ENCODE peak calls at places on chromosome 10, in eight cellular contexts. T, X, G, E, A, J, N and Q are unnamed samples.
A peak's percentile ranks its signal among the peaks of the same experiment; 100 is the strongest.

GRCh38 chr10:110376021-110376773 is 71.5 kb upstream of the SMNDC1 start:
- DNase-seq in T (no peak), X (no peak), G (no peak), E (no peak), A (no peak), J (no peak), N (no peak), Q (no peak)

GRCh38 chr10:73211106-73211811 is 35.8 kb downstream of the DNAJC9 start:
- DNase-seq in T (no peak), X (no peak), G (no peak), E (no peak), A (no peak), J (no peak), N (no peak), Q (no peak)

GRCh38 chr10:100515612-100516011 is 4.0 kb downstream of the SEC31B start:
- DNase-seq in T (peak; percentile 51), X (no peak), G (no peak), E (no peak), A (no peak), J (no peak), N (no peak), Q (no peak)

GRCh38 chr10:57638411-57638810 is 629.3 kb downstream of the IPMK start:
- DNase-seq in T (no peak), X (no peak), G (no peak), E (no peak), A (no peak), J (no peak), N (no peak), Q (no peak)

GRCh38 chr10:28496481-28496961 is 36.4 kb upstream of the WAC start:
- DNase-seq in T (no peak), X (no peak), G (no peak), E (no peak), A (no peak), J (no peak), N (no peak), Q (no peak)

GRCh38 chr10:125985557-125986246 is 89.3 kb downstream of the FANK1 start:
- DNase-seq in T (no peak), X (no peak), G (no peak), E (no peak), A (no peak), J (no peak), N (no peak), Q (no peak)

GRCh38 chr10:91043173-91043910 is 122.5 kb upstream of the ANKRD1 start:
- DNase-seq in T (no peak), X (no peak), G (no peak), E (no peak), A (peak; percentile 16), J (no peak), N (no peak), Q (no peak)

GRCh38 chr10:96263684-96264083 is 7.7 kb downstream of the BLNK start:
- DNase-seq in T (no peak), X (no peak), G (no peak), E (peak; percentile 70), A (no peak), J (no peak), N (no peak), Q (no peak)

GRCh38 chr10:121774404-121774803 is 153.4 kb downstream of the ATE1 start:
- DNase-seq in T (no peak), X (no peak), G (no peak), E (no peak), A (peak; percentile 22), J (no peak), N (no peak), Q (no peak)

GRCh38 chr10:127694580-127695193 is 42.3 kb upstream of the FOXI2 start:
- DNase-seq in T (no peak), X (peak; percentile 30), G (no peak), E (no peak), A (no peak), J (no peak), N (no peak), Q (no peak)

GRCh38 chr10:6128591-6129383 is 40.0 kb downstream of the RBM17 start:
- DNase-seq in T (no peak), X (no peak), G (no peak), E (no peak), A (peak; percentile 72), J (no peak), N (no peak), Q (no peak)

GRCh38 chr10:93462881-93463280 is 19.3 kb downstream of the MYOF start:
- DNase-seq in T (no peak), X (no peak), G (no peak), E (no peak), A (peak; percentile 54), J (no peak), N (no peak), Q (no peak)

GRCh38 chr10:98446121-98446655 is 547 bp downstream of the HPS1 start:
- DNase-seq in T (no peak), X (peak; percentile 46), G (peak; percentile 35), E (no peak), A (peak; percentile 21), J (peak; percentile 92), N (no peak), Q (peak; percentile 51)

GRCh38 chr10:4190876-4191275 is 405.9 kb upstream of the KLF6 start:
- DNase-seq in T (no peak), X (no peak), G (no peak), E (no peak), A (no peak), J (no peak), N (no peak), Q (no peak)

GRCh38 chr10:86259901-86260562 is 106.6 kb downstream of the GRID1 start:
- DNase-seq in T (no peak), X (no peak), G (peak; percentile 9), E (peak; percentile 65), A (no peak), J (no peak), N (no peak), Q (no peak)

GRCh38 chr10:30027057-30028005 is 32.1 kb downstream of the JCAD start:
- DNase-seq in T (no peak), X (peak; percentile 68), G (peak; percentile 65), E (no peak), A (no peak), J (no peak), N (peak; percentile 25), Q (peak; percentile 50)

GRCh38 chr10:30026578-30026977 is 32.8 kb downstream of the JCAD start:
- DNase-seq in T (no peak), X (no peak), G (no peak), E (no peak), A (no peak), J (no peak), N (no peak), Q (no peak)

GRCh38 chr10:30029164-30029889 is 30.1 kb downstream of the JCAD start:
- DNase-seq in T (no peak), X (no peak), G (no peak), E (no peak), A (no peak), J (no peak), N (no peak), Q (no peak)

GRCh38 chr10:30028452-30029045 is 30.8 kb downstream of the JCAD start:
- DNase-seq in T (no peak), X (no peak), G (no peak), E (no peak), A (no peak), J (no peak), N (no peak), Q (no peak)

GRCh38 chr10:30028006-30028441 is 31.4 kb downstream of the JCAD start:
- DNase-seq in T (peak; percentile 47), X (peak; percentile 13), G (peak; percentile 66), E (no peak), A (no peak), J (no peak), N (peak; percentile 23), Q (peak; percentile 61)
- TF ChIP-seq POLR2A in T (no peak), X (no peak), G (no peak), E (no peak), A (no peak), J (no peak), N (no peak), Q (no peak)

DNA sequence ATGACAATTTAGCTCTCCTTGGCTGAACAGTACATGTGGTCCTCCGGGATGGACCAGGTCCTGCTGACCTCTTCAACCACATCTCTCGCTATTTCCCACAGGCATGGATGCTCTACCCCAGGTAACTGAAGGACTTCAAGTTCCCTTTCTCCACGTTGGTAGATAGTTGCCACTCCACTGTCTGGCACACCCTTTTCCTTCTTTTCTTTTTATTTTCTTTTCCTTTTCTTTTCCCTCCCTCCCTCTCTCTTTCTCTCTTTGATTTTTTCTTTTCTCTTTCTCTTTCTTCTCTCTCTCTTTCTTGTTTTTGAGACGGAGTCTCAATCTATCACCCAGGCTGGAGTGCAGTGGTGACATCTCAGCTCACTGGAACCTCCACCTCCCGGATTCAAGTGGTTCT is 2.8 kb upstream of the ACBD7 start:
- DNase-seq in T (no peak), X (no peak), G (no peak), E (no peak), A (no peak), J (no peak), N (no peak), Q (no peak)
- H3K4me1 ChIP-seq in T (no peaks in the 10 kb centered on the region), X (peaks cover 8% of the 10 kb centered on the region), G (peaks cover 19% of the 10 kb centered on the region), E (peaks cover 10% of the 10 kb centered on the region), A (no peaks in the 10 kb centered on the region), J (peaks cover 5% of the 10 kb centered on the region), N (peaks cover 3% of the 10 kb centered on the region), Q (peaks cover 8% of the 10 kb centered on the region)

GRCh38 chr10:68601490-68602265 is 41.5 kb downstream of the TET1 start:
- DNase-seq in T (no peak), X (no peak), G (no peak), E (no peak), A (no peak), J (no peak), N (no peak), Q (no peak)

GRCh38 chr10:68602434-68602833 is 42.3 kb downstream of the TET1 start:
- DNase-seq in T (no peak), X (no peak), G (no peak), E (no peak), A (no peak), J (no peak), N (no peak), Q (no peak)

GRCh38 chr10:68599754-68600040 is 39.6 kb downstream of the TET1 start:
- DNase-seq in T (no peak), X (no peak), G (no peak), E (no peak), A (no peak), J (no peak), N (no peak), Q (no peak)

GRCh38 chr10:68598978-68599753 is 39.0 kb downstream of the TET1 start:
- DNase-seq in T (peak; percentile 22), X (peak; percentile 19), G (peak; percentile 55), E (no peak), A (peak; percentile 43), J (no peak), N (peak; percentile 49), Q (peak; percentile 36)

GRCh38 chr10:68600041-68600778 is 40.1 kb downstream of the TET1 start:
- DNase-seq in T (peak; percentile 60), X (peak; percentile 66), G (peak; percentile 65), E (no peak), A (peak; percentile 87), J (no peak), N (peak; percentile 43), Q (peak; percentile 67)
- TF ChIP-seq POLR2A in T (peak; percentile 12), X (no peak), G (no peak), E (no peak), A (no peak), J (no peak), N (no peak), Q (peak; percentile 56)

DNA sequence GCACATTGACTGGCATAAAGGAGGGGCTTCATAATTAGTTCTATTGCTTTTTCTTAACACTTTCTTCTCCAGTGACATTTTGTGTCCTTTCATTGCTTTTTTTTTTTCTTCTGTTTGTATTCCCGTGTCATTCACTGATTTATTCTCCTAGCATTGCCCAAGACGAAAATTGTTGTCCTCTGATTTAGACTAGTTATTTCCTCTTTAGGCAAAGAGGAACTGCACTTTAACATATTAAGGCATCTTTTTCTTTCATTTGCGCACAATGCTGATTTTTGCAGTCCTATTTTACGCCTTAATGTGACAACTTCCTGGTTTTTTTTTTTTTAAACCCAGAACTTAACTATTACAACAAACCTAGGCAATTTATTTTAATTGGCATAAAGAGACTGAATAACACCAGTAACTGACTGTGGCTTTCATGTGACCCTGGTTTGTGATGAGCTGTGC is 39.7 kb downstream of the ARID5B start:
- DNase-seq in T (no peak), X (no peak), G (no peak), E (no peak), A (no peak), J (no peak), N (no peak), Q (no peak)
- H3K4me1 ChIP-seq in T (peaks cover 4% of the 10 kb centered on the region), X (peaks cover 65% of the 10 kb centered on the region), G (peaks cover 82% of the 10 kb centered on the region), E (peaks cover 83% of the 10 kb centered on the region), A (peaks cover 23% of the 10 kb centered on the region), J (peaks cover 21% of the 10 kb centered on the region), N (peaks cover 34% of the 10 kb centered on the region), Q (peaks cover 32% of the 10 kb centered on the region)